ENCODE peak calls at places on chromosomes 2 and 18, in five cellular contexts. O is Caco-2; M is foreskin keratinocyte; T is CD8-positive, alpha-beta T cell; B is adrenal gland. Z is an unnamed sample. For H3K4me1, the result is how much of the 10 kb centered on the place peaks cover.

GRCh38 chr18:21112140-21112473 is 494 bp upstream of the ROCK1 start:
- DNase-seq in M (no peak), T (no peak), B (no peak), O (no peak), Z (no peak)

GRCh38 chr18:427005-427404 is 73.5 kb downstream of the COLEC12 start:
- DNase-seq in O (no peak), T (no peak), M (no peak), B (no peak), Z (no peak)

GRCh38 chr18:34120294-34120693 is 104.4 kb downstream of the NOL4 start:
- DNase-seq in T (no peak), M (no peak), O (no peak), B (no peak), Z (no peak)

GRCh38 chr2:157868993-157869392 is 7.1 kb downstream of the ACVR1 start:
- DNase-seq in M (no peak), B (no peak), O (no peak), T (no peak), Z (no peak)

GRCh38 chr2:135773917-135774316 is 32.3 kb downstream of the UBXN4 start:
- DNase-seq in O (no peak), M (no peak), B (no peak), T (no peak), Z (no peak)

GRCh38 chr18:4960578-4960977 is 236.5 kb downstream of the AKAIN1 start:
- DNase-seq in M (no peak), O (no peak), B (no peak), T (no peak), Z (no peak)

GRCh38 chr18:34773961-34774754 is 64.1 kb downstream of the DTNA start:
- DNase-seq in T (no peak), O (no peak), M (peak), B (peak), Z (no peak)

GRCh38 chr18:3596324-3597158 is 146.6 kb downstream of the TGIF1 start:
- DNase-seq in T (no peak), B (peak), O (peak), M (no peak), Z (peak)

GRCh38 chr2:171404258-171404657 is 29.5 kb downstream of the METTL8 start:
- DNase-seq in T (no peak), O (no peak), M (peak), B (peak), Z (no peak)

GRCh38 chr18:14976736-14977430 is 228.9 kb downstream of the ANKRD30B start:
- DNase-seq in B (no peak), O (no peak), T (no peak), M (no peak), Z (no peak)

GRCh38 chr18:63366991-63367240 is at the start of gene KDSR:
- DNase-seq in B (no peak), T (no peak), O (no peak), M (no peak), Z (no peak)

GRCh38 chr2:290090-290722 is 2.3 kb upstream of the ALKAL2 start:
- DNase-seq in T (peak), B (peak), M (peak), O (peak), Z (peak)

GRCh38 chr18:14974576-14974975 is 226.6 kb downstream of the ANKRD30B start:
- DNase-seq in T (no peak), M (no peak), B (no peak), O (no peak), Z (no peak)

DNA sequence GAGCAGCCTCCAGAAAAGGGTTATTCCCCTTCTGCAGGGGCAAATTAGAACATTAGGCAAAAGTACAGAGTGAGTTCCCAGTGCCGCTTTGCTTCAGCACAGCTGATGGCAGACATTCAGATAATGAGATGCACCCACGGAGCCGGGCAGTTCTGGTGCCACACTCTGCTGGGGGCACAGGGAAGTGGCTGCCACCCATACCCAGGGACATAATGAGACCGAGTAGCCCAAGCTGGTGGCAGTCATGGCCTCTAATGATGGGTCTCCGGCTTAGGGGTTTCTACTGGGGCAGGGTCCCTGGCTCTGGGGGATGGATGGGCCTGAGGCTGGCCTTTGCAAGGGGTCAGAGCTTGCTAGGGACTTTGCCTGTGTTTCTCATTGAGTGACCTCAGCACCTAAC is 26.2 kb downstream of the GLI2 start:
- DNase-seq in B (no peak), O (no peak), M (no peak), T (no peak), Z (no peak)
- H3K4me1 ChIP-seq in B (under half), O (under half), M (under half), T (under half), Z (under half)

DNA sequence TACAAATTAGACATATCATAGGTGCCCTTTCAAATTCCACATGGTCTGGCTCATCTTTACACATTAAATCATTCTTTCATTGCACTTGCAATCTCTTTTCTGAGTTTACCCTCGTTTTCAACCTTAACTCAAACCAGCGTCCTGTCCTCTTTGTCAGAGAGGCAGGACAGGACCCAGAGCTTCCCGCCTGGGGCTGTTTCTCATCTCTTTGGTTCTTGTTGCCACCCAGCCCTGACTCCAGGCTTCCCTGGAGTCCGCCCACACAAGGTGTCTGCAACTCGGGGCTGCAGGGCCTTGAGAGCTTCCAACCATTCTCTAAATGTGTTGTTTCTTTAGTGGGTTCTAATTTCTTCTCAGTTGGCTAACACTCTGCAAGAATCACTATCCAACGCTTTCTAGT is 24.4 kb downstream of the RBMS1 start:
- DNase-seq in O (no peak), M (no peak), B (no peak), T (no peak), Z (no peak)
- H3K4me1 ChIP-seq in O (under half), M (under half), B (under half), T (under half), Z (under half)

GRCh38 chr2:239268549-239268948 is 132.3 kb downstream of the HDAC4 start:
- DNase-seq in M (no peak), B (no peak), T (no peak), O (no peak), Z (no peak)

GRCh38 chr2:239266779-239267410 is 133.9 kb downstream of the HDAC4 start:
- DNase-seq in O (no peak), T (no peak), M (no peak), B (no peak), Z (no peak)

GRCh38 chr2:239266436-239266770 is 134.4 kb downstream of the HDAC4 start:
- DNase-seq in B (no peak), O (no peak), M (no peak), T (no peak), Z (no peak)

GRCh38 chr2:239268082-239268481 is 132.7 kb downstream of the HDAC4 start:
- DNase-seq in M (no peak), B (peak), T (no peak), O (no peak), Z (no peak)

DNA sequence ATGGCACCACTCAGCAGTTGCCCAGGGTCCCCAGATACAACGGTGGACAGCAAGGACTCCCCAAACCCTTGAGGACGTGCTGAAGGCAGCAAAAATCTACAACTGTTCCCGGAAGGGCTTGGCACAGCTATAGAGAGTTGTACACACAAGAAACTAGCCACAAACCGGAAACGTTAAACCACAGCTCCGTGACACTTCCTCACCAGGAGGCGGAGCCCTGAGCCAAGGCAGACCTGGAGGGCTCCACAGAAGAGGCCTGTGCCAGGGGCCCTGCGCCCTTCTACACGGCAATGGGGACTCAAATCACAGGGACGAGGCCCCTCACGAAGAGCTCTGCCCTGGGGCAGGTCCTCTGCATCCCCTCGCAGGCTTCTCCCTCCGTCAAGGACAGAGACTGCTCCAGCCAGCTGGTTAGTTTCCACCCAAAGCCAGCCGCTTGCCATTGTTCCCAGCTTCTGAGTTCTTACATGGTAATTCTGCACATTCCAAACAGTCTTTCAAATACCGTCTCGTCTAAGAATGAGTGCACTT is 133.3 kb downstream of the HDAC4 start:
- DNase-seq in B (peak), O (no peak), T (peak), M (no peak), Z (no peak)
- H3K4me1 ChIP-seq in B (under half), O (under half), T (half or more), M (under half), Z (under half)

DNA sequence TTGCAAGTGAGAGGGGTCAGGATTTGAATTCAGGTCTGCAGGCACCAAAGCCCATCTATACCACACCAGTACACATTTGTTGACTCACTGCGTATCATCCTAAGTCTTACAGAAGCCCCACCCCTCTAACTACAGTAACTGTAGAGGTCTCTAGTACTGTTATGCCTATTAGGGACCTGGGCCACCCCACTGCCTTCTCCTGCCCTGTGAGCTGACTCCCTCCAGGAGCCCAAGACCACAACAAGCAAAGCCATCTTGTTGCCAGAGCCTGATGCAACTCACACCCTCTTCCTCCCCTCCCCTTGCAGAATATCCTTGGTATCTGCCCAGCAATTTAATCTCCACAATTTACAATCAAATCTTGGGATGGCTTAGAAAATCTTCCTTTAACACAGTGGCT is 17.6 kb upstream of the CYP1B1 start:
- DNase-seq in O (no peak), T (no peak), M (no peak), B (no peak), Z (no peak)
- H3K4me1 ChIP-seq in O (under half), T (under half), M (under half), B (under half), Z (under half)

DNA sequence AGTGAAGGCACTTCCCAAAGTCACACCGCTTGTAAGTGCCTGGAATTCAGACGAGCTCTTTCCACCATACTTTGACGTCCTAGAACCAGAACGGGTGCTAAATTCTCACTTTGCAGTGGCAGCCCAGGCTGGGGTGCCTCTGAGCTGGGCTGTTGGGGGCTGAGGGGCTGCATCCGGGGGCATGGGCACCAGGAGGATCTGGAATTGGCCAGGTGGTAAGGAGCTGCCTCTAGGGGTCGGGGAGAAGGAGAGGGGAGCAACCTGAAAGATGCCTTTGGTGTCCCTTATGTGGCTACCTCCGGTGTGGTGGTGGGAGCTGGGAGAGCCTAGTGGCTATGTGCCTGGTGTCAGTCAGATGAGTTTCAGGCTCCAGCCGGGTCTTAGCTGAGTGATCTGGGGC is 7.1 kb downstream of the ATOH8 start:
- DNase-seq in T (no peak), B (no peak), O (no peak), M (no peak), Z (no peak)
- H3K4me1 ChIP-seq in T (under half), B (under half), O (under half), M (under half), Z (under half)

Z was measured in cardiac muscle cell.